ENCODE peak calls at places on chromosomes 4 and X, in seven cellular contexts. O, G, E, Z, A, L and B are unnamed samples.
A peak's percentile ranks its signal among the peaks of the same experiment; 100 is the strongest.

GRCh38 chr4:173748353-173748752 is 218.3 kb upstream of the HAND2 start:
- DNase-seq in E (no peak), Z (no peak), A (no peak), L (peak; percentile 14), G (no peak), O (no peak), B (no peak)

GRCh38 chrX:28586891-28587635 is at the start of gene IL1RAPL1:
- DNase-seq in E (no peak), L (peak; percentile 12), Z (peak; percentile 1), O (no peak), G (no peak), A (no peak), B (no peak)

GRCh38 chrX:29172880-29173279 is 585.6 kb downstream of the IL1RAPL1 start:
- DNase-seq in L (no peak), E (no peak), G (no peak), Z (no peak), A (no peak), O (no peak), B (no peak)

GRCh38 chr4:5816851-5817375 is 76.0 kb downstream of the CRMP1 start:
- DNase-seq in A (no peak), E (no peak), Z (no peak), L (no peak), G (no peak), O (no peak), B (no peak)

GRCh38 chrX:11105080-11105479 is 6.1 kb upstream of the HCCS start:
- DNase-seq in L (peak; percentile 16), G (no peak), Z (no peak), E (no peak), O (no peak), A (no peak), B (no peak)

GRCh38 chr4:41509411-41510008 is 28.4 kb upstream of the LIMCH1 start:
- DNase-seq in L (no peak), Z (no peak), O (no peak), E (no peak), G (no peak), A (no peak), B (no peak)

GRCh38 chr4:184448828-184449227 is 25.5 kb downstream of the IRF2 start:
- DNase-seq in A (peak; percentile 50), O (no peak), G (peak; percentile 66), L (peak; percentile 63), E (no peak), Z (no peak), B (no peak)

GRCh38 chr4:171785392-171785791 is 27.8 kb upstream of the GALNTL6 start:
- DNase-seq in E (no peak), O (no peak), Z (no peak), G (no peak), A (no peak), L (no peak), B (no peak)

DNA sequence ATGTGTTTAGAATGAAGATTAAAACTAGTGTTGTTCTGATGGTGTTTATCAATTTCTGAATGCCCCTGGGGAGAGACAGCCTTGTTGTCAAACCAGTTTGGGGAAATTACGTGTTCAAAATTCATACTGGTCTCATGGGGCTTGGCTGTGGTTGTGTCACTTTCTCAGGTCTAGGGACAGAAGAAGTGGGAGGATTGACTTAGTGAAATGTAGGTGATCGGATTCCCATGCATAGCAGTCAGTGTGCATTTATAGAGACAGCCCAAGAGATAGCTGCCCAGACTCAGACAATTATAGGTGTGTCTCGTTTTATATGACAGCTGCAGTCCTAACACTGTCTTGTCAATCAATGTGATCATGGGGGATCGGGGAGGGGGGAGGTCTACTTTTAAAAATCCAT is 94.4 kb upstream of the CLCN4 start:
- DNase-seq in L (no peak), E (no peak), G (no peak), A (no peak), Z (no peak), O (no peak), B (no peak)
- H3K4me3 ChIP-seq in L (no peak overlapping the region), E (no peak overlapping the region), G (no peak overlapping the region), A (no peak overlapping the region), Z (no peak overlapping the region), O (no peak overlapping the region), B (no peak overlapping the region)

DNA sequence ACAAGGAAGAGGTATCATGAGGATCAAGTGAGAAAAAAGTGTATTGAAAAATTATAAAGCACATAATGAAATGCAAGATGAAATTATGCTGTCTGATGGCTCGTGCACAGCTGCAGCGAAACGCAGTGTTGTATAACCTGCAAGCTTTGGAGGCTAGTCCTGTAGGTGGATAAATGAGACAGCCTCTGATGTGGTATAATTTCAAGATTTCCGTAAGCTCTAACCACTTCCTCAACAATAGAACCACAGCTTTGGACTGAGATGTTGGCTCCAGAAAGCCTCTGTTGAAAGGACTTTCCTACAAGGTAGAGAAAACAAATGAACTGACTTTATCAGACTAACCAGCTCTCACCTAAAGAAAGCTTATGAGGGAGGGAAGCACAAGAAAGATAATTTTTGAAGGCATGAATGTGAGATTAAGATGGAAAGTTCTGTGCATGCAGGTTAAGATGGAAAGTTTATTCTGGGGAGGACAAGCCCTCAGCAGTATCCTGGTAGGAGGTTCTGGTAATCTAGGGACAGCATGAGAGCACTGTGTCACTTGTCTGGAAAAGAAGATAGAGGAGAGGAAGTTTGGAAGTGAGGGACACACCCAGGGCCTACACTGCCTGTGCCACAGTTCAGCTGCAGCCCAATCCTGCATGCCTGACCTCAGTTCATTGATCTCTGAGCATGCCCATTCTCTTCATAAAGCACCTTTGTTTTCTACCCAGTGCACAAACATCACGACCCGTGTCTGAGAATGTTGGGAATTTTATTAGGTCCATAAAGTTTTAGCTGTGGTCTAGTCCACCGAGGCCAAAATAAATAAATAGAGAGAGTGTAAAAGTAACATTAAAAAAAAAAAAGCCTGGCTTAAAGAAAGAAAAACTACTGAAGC is 161.5 kb upstream of the SFRP2 start:
- DNase-seq in L (no peak), Z (no peak), O (no peak), G (no peak), A (no peak), E (no peak), B (no peak)
- H3K4me3 ChIP-seq in L (no peak overlapping the region), Z (no peak overlapping the region), O (no peak overlapping the region), G (no peak overlapping the region), A (no peak overlapping the region), E (no peak overlapping the region), B (no peak overlapping the region)

GRCh38 chr4:94410678-94411206 is 41.0 kb upstream of the PDLIM5 start:
- DNase-seq in Z (no peak), L (peak; percentile 36), A (peak; percentile 79), O (no peak), G (peak; percentile 46), E (peak; percentile 67), B (no peak)
- H3K4me3 ChIP-seq in Z (no peak overlapping the region), L (no peak overlapping the region), A (peak overlapping the region; percentile 41), O (no peak overlapping the region), G (no peak overlapping the region), E (peak overlapping the region; percentile 73), B (no peak overlapping the region)

GRCh38 chr4:143346208-143346607 is 9.5 kb downstream of the GAB1 start:
- DNase-seq in Z (no peak), O (no peak), E (no peak), A (no peak), G (no peak), L (no peak), B (no peak)

GRCh38 chr4:143344774-143345173 is 8.1 kb downstream of the GAB1 start:
- DNase-seq in A (no peak), E (no peak), O (no peak), Z (no peak), G (no peak), L (no peak), B (no peak)

GRCh38 chr4:143344011-143344410 is 7.3 kb downstream of the GAB1 start:
- DNase-seq in O (no peak), G (no peak), L (no peak), Z (no peak), E (no peak), A (no peak), B (no peak)

GRCh38 chr4:143341186-143341755 is 4.6 kb downstream of the GAB1 start:
- DNase-seq in A (no peak), Z (no peak), O (no peak), E (no peak), G (no peak), L (no peak), B (no peak)

GRCh38 chr4:143343276-143343831 is 6.7 kb downstream of the GAB1 start:
- DNase-seq in G (no peak), E (no peak), L (no peak), Z (no peak), A (no peak), O (no peak), B (no peak)
- H3K4me3 ChIP-seq in G (no peak overlapping the region), E (no peak overlapping the region), L (no peak overlapping the region), Z (no peak overlapping the region), A (peak overlapping the region; percentile 33), O (peak overlapping the region; percentile 43), B (no peak overlapping the region)

DNA sequence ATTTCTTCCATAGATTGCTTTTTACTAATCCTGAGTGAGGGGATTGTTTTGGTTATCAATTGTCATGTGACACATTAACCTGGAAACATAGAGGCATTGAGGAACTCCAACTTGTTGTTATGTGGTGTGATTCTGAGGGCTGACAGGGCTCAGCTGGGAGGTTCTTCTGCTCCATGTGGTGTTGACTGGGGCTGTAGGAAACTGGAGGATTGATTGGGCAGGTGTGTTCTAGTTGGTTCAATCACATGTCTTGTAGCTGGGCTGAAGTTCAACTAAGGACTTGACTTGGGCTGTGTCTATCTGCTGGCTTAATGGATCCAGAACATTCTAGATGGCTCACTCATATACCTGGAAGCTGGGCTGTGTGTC is 10.8 kb upstream of the CRLF2 start:
- DNase-seq in A (no peak), O (no peak), Z (no peak), G (no peak), L (no peak), E (no peak), B (no peak)
- H3K4me3 ChIP-seq in A (no peak overlapping the region), O (no peak overlapping the region), Z (no peak overlapping the region), G (no peak overlapping the region), L (no peak overlapping the region), E (no peak overlapping the region), B (no peak overlapping the region)

DNA sequence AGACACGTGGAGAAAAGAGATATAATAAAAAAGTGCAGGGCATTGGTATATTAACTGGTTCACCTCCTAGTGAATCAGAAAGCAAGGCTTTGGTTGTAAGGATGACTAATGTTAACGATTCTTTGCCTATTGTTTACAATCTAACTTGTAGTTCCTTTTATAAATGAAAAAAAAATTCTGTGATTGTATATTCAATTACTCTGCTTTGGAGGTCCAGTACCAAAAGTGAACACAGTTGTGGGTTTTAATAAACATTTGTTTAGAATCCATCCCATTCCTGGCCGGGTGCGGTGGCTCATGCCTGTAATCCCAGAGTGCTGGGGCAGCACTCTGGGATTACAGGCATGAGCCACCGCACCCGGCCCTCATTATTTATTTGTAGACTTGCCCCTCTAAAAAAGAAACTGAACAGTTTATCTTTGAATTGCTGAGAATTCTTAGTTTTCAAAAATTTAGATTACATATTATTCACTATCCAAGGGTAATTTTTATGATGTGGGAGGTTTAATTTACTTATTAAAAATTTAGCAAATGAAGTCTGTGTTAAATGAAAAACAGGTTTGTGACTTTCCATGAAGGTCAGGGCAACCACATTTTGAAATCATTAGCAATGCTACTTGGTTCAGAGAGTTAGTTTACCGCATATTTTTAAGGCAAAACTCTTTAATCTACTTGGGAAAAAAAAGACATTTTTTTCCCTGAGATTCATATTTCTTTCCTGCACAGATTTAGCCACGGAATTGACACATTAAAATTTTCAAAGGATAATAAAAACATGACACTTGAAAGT is 37.1 kb upstream of the PRSS12 start:
- DNase-seq in O (no peak), Z (no peak), E (no peak), A (no peak), L (peak; percentile 44), G (no peak), B (no peak)
- H3K4me3 ChIP-seq in O (no peak overlapping the region), Z (no peak overlapping the region), E (no peak overlapping the region), A (no peak overlapping the region), L (no peak overlapping the region), G (no peak overlapping the region), B (no peak overlapping the region)